ENCODE peak calls at places on chromosomes 6 and 20, in six cellular contexts. B, Z, M, R, W and O are unnamed samples.

GRCh38 chr20:11234181-11234969 is 560.6 kb upstream of the JAG1 start:
- DNase-seq in B (no peak), Z (no peak), M (no peak), R (no peak), W (no peak), O (no peak)

GRCh38 chr20:9413001-9413400 is 101.4 kb upstream of the LAMP5 start:
- DNase-seq in B (no peak), Z (no peak), M (no peak), R (no peak), W (no peak), O (no peak)

GRCh38 chr20:51629399-51630058 is 87.0 kb upstream of the NFATC2 start:
- DNase-seq in B (no peak), Z (no peak), M (no peak), R (no peak), W (no peak), O (no peak)

GRCh38 chr6:25312034-25312620 is 33.0 kb downstream of the CARMIL1 start:
- DNase-seq in B (no peak), Z (peak), M (no peak), R (no peak), W (no peak), O (no peak)

GRCh38 chr6:80143312-80143960 is 37.0 kb downstream of the BCKDHB start:
- DNase-seq in B (no peak), Z (peak), M (peak), R (no peak), W (peak), O (no peak)

GRCh38 chr20:38175221-38176030 is 10.4 kb upstream of the TGM2 start:
- DNase-seq in B (no peak), Z (no peak), M (no peak), R (no peak), W (no peak), O (no peak)

GRCh38 chr20:10076126-10077080 is 41.6 kb downstream of the ANKEF1 start:
- DNase-seq in B (no peak), Z (peak), M (no peak), R (no peak), W (no peak), O (no peak)

GRCh38 chr20:63081351-63081750 is 74.6 kb upstream of the BHLHE23 start:
- DNase-seq in B (no peak), Z (no peak), M (no peak), R (no peak), W (no peak), O (no peak)

GRCh38 chr6:45174045-45174444 is 154.1 kb upstream of the RUNX2 start:
- DNase-seq in B (no peak), Z (no peak), M (no peak), R (no peak), W (no peak), O (no peak)